ENCODE peak calls at places on chromosomes 5 and 9, in ten cellular contexts. W is IMR-90; H is PC-9; I is GM23338; S is osteocyte; X is CD8-positive, alpha-beta T cell; L is GM12878; Y is foreskin keratinocyte; A is AG09309; V is kidney. R is an unnamed sample.

GRCh38 chr5:43019615-43020293 is 20.4 kb downstream of the ANXA2R start:
- DNase-seq in H (peak), W (peak), I (peak), S (peak), X (peak), A (no peak), V (peak), Y (peak), L (no peak), R (no peak)

GRCh38 chr9:75036793-75037192 is 8.7 kb upstream of the CARNMT1 start:
- DNase-seq in I (no peak), V (no peak), S (no peak), A (no peak), Y (no peak), X (no peak), L (no peak), H (no peak), W (no peak), R (no peak)

GRCh38 chr9:99851028-99851822 is 29.5 kb downstream of the NR4A3 start:
- DNase-seq in H (no peak), V (no peak), S (no peak), W (no peak), A (no peak), I (no peak), Y (no peak), X (peak), L (peak), R (no peak)

GRCh38 chr9:21711504-21711903 is 90.9 kb upstream of the MTAP start:
- DNase-seq in X (no peak), H (no peak), S (no peak), V (no peak), A (no peak), W (peak), L (no peak), I (peak), Y (peak), R (no peak)

GRCh38 chr5:33023649-33024048 is 312.5 kb downstream of the NPR3 start:
- DNase-seq in V (no peak), S (no peak), W (no peak), X (no peak), L (no peak), Y (peak), H (no peak), I (no peak), A (no peak), R (no peak)

GRCh38 chr5:33563983-33564908 is 123.5 kb downstream of the TARS1 start:
- DNase-seq in Y (no peak), I (peak), V (no peak), A (no peak), X (no peak), S (no peak), L (no peak), W (no peak), H (no peak), R (no peak)

GRCh38 chr5:169288066-169288753 is 12.7 kb downstream of the SLIT3 start:
- DNase-seq in X (no peak), S (no peak), H (no peak), Y (no peak), V (no peak), L (no peak), W (no peak), A (no peak), I (no peak), R (no peak)

GRCh38 chr9:134061688-134062371 is 6.0 kb downstream of the BRD3 start:
- DNase-seq in L (no peak), X (no peak), I (no peak), S (no peak), H (no peak), Y (no peak), V (peak), A (no peak), W (no peak), R (no peak)

GRCh38 chr5:164335837-164336236 is 830.4 kb downstream of the MAT2B start:
- DNase-seq in V (no peak), H (peak), L (no peak), Y (peak), X (no peak), S (no peak), W (peak), I (no peak), A (no peak), R (no peak)

GRCh38 chr5:17190242-17190778 is 27.1 kb upstream of the BASP1 start:
- DNase-seq in W (peak), X (no peak), V (no peak), I (peak), S (no peak), H (peak), L (no peak), Y (no peak), A (peak), R (no peak)

GRCh38 chr5:39670955-39671354 is 246.2 kb upstream of the DAB2 start:
- DNase-seq in Y (no peak), S (no peak), H (no peak), X (no peak), A (no peak), V (no peak), W (no peak), L (no peak), I (no peak), R (no peak)

GRCh38 chr5:80239680-80240367 is 16.0 kb downstream of the SERINC5 start:
- DNase-seq in A (no peak), L (no peak), V (no peak), X (no peak), Y (no peak), I (no peak), S (no peak), W (peak), H (no peak), R (no peak)

GRCh38 chr9:134802201-134802795 is 78.3 kb upstream of the FCN2 start:
- DNase-seq in H (no peak), V (no peak), I (no peak), W (no peak), S (no peak), A (no peak), Y (no peak), L (no peak), X (no peak), R (no peak)

GRCh38 chr9:86116425-86116824 is 17.1 kb upstream of the GOLM1 start:
- DNase-seq in W (no peak), V (no peak), I (no peak), X (no peak), S (no peak), L (no peak), Y (no peak), H (no peak), A (no peak), R (no peak)

GRCh38 chr5:139647406-139648204 is 544 bp upstream of the CXXC5 start:
- DNase-seq in X (no peak), A (no peak), I (peak), L (no peak), H (no peak), Y (no peak), W (no peak), S (no peak), V (no peak), R (no peak)

DNA sequence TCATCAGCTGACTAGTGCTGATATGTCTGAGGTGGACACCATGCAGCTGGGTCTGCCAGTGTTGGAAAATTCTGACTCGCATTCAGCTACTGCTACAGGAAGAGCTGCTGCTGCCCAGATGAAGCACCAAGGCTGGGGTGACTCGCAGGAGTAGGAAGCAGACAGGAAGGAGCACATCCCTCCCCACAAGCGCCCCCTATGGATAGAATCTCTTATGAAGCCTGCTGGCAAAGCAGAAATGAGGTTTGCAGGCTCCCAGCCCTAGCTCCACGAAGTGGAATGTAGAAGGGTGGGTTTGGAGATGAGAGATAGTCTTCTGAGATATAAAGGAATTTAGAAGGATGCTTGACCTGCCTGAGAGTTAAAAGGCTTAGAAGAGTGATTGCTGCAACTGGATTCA is 443.0 kb downstream of the ACTL7B start:
- DNase-seq in H (no peak), S (no peak), V (no peak), Y (peak), A (no peak), X (no peak), I (peak), L (no peak), W (peak), R (no peak)
- TF ChIP-seq CTCF in H (no peak), S (no peak), V (no peak), Y (peak), A (no peak), X (no peak), I (peak), L (peak), W (no peak), R (no peak)

GRCh38 chr9:124894035-124894740 is 32.3 kb downstream of the ARPC5L start:
- DNase-seq in A (no peak), Y (no peak), V (no peak), I (peak), X (no peak), L (no peak), W (no peak), H (no peak), S (no peak), R (no peak)

GRCh38 chr9:124899845-124900244 is 37.9 kb downstream of the ARPC5L start:
- DNase-seq in I (no peak), L (no peak), A (no peak), W (no peak), S (no peak), X (no peak), V (no peak), Y (peak), H (no peak), R (no peak)

GRCh38 chr9:124890179-124890578 is 28.2 kb downstream of the ARPC5L start:
- DNase-seq in S (no peak), I (no peak), X (no peak), L (no peak), V (no peak), Y (no peak), W (no peak), A (no peak), H (no peak), R (no peak)

GRCh38 chr9:124897570-124898460 is 35.9 kb downstream of the ARPC5L start:
- DNase-seq in W (peak), V (no peak), H (no peak), I (no peak), Y (no peak), S (no peak), A (no peak), L (no peak), X (no peak), R (no peak)

DNA sequence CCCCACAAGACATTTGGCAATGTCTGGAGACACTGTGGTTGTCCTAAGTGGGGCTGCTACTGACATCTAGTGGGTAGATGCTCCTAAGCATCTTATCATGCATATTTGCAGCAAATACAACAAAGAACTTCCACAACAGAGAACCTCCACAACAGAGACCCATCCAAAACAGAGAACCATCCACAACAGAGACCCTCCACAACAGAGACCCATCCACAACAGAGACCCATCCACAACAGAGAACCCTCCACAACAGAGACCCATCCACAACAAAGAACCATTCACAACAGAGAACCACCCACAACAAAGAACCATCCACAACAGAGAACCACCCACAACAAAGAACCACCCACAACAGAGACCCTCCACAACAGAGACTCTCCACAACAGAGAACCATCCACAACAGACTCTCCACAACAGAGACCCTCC is 32.8 kb downstream of the ARPC5L start:
- DNase-seq in A (peak), S (no peak), X (peak), Y (no peak), H (no peak), I (peak), L (no peak), V (no peak), W (peak), R (no peak)
- TF ChIP-seq CTCF in A (peak), S (peak), X (peak), Y (peak), H (peak), I (peak), L (peak), V (no peak), W (peak), R (peak)

DNA sequence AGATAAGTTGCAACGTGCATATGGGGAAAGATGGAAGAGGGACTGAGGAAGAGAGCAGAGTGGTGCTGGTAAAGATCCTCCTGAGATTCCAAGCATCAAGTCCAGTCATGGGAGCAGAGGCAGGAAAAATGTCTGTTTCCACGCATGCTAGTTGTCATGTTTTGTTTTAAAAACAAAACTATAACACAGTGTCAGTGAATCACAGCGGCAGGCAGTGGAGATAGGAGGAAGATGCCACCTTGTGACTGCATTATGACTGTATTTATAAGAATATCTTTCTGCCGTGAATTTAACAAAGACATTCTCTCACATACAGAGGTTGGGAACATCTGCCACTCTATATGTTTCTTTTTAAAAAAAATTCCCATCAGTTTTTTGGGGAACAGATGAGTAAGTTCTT is 3.7 kb upstream of the SVEP1 start:
- DNase-seq in A (no peak), S (no peak), W (peak), L (no peak), X (no peak), I (no peak), H (no peak), Y (no peak), V (no peak), R (no peak)
- TF ChIP-seq CTCF in A (peak), S (peak), W (peak), L (no peak), X (no peak), I (no peak), H (no peak), Y (peak), V (no peak), R (peak)

GRCh38 chr9:84669293-84670105 is at the start of gene NTRK2:
- DNase-seq in I (peak), X (no peak), H (no peak), S (no peak), A (no peak), Y (peak), V (peak), L (no peak), W (peak), R (no peak)
- TF ChIP-seq CTCF in I (peak), X (no peak), H (no peak), S (peak), A (no peak), Y (peak), V (no peak), L (no peak), W (no peak), R (peak)

DNA sequence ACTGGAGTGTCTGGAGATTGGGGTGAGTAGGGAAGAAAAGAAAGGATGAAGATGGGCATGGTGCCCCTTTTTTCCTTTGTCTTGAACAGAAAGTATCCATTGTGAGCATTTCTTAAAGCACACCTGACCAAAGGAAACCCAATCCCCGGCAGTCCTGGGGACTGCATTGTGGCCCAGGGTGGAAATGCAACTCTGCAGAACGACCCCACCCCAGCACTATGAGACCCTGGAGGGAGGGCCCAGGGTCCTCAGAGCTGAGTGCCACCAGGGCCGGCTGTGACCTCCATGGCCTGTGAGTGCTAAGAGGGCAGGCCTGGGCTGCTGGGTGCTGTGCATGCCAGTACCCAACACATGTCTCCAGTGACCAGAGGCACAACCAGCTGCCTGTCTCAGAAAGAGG is 18.5 kb downstream of the EEIG1 start:
- DNase-seq in A (no peak), X (no peak), S (no peak), L (no peak), W (no peak), H (no peak), I (no peak), V (no peak), Y (no peak), R (no peak)
- TF ChIP-seq CTCF in A (no peak), X (no peak), S (no peak), L (no peak), W (no peak), H (no peak), I (no peak), V (no peak), Y (no peak), R (no peak)

GRCh38 chr9:114507726-114508125 is 2.5 kb upstream of the WHRN start:
- DNase-seq in X (no peak), Y (no peak), H (peak), W (peak), L (no peak), A (no peak), I (peak), S (no peak), V (no peak), R (no peak)
- TF ChIP-seq CTCF in X (peak), Y (peak), H (peak), W (peak), L (peak), A (peak), I (peak), S (peak), V (peak), R (peak)

DNA sequence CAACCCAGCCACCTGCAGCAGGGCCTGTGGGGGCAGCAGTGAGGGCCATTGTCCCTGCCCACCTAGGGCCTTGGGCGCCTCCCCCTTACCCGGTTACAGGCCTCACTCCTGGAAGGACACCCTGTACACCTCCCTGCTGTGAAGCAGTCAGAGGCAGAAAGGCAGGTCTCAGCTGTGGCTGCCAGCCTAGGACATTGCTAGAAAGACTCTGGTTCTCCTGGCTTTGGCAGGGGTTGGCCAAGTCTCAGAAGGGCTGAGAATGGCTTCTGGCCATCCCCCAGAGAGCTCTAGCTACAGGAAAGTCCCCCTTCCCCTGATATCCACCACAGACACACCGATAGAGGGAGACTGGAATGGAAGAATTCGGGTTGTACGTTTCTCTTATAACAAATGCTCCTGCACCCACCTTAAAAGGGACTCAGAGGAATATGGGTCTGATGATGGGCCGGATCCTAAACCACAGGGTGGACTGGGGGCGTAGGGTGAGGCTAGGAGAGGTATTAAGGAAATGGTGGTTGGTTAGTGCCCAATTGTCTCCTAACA is 2.4 kb downstream of the DNAJB5 start:
- DNase-seq in L (no peak), H (no peak), Y (no peak), S (no peak), V (no peak), A (no peak), W (no peak), X (no peak), I (peak), R (no peak)
- TF ChIP-seq CTCF in L (peak), H (no peak), Y (peak), S (no peak), V (no peak), A (no peak), W (no peak), X (no peak), I (peak), R (no peak)

R was measured in LNCaP clone FGC.